ENCODE peak calls at places on chromosomes 12 and 14, in four cellular contexts. One of them, this sample, is unnamed. For H3K4me1, the result is how much of the 10 kb centered on the place peaks cover.

GRCh38 chr14:70045715-70046535 is 142.8 kb downstream of the SLC8A3 start:
- DNase-seq in neuronal stem cell: peak
- DNase-seq in trophoblast cell: peak
- DNase-seq in H1: peak
- DNase-seq in this sample: peak

GRCh38 chr14:71372411-71372838 is 465.2 kb downstream of the PCNX1 start:
- DNase-seq in H1: no peak
- DNase-seq in neuronal stem cell: no peak
- DNase-seq in trophoblast cell: peak
- DNase-seq in this sample: peak

GRCh38 chr12:77108707-77109106 is 43.3 kb upstream of the E2F7 start:
- DNase-seq in trophoblast cell: no peak
- DNase-seq in H1: no peak
- DNase-seq in neuronal stem cell: no peak
- DNase-seq in this sample: no peak

GRCh38 chr14:99393059-99393655 is 87.5 kb downstream of the SETD3 start:
- DNase-seq in neuronal stem cell: no peak
- DNase-seq in trophoblast cell: peak
- DNase-seq in H1: peak
- DNase-seq in this sample: peak

GRCh38 chr12:8780389-8780788 is 42.0 kb upstream of the A2ML1 start:
- DNase-seq in neuronal stem cell: no peak
- DNase-seq in H1: no peak
- DNase-seq in trophoblast cell: peak
- DNase-seq in this sample: peak

GRCh38 chr12:101891462-101891971 is 14.1 kb downstream of the DRAM1 start:
- DNase-seq in trophoblast cell: peak
- DNase-seq in neuronal stem cell: no peak
- DNase-seq in H1: no peak
- DNase-seq in this sample: peak

GRCh38 chr12:110179291-110179690 is 55.1 kb downstream of the IFT81 start:
- DNase-seq in H1: no peak
- DNase-seq in trophoblast cell: peak
- DNase-seq in neuronal stem cell: no peak
- DNase-seq in this sample: peak

GRCh38 chr14:39873793-39874192 is 441.6 kb upstream of the FBXO33 start:
- DNase-seq in H1: no peak
- DNase-seq in trophoblast cell: peak
- DNase-seq in neuronal stem cell: no peak
- DNase-seq in this sample: no peak

GRCh38 chr12:96212456-96213375 is 18.5 kb downstream of the ELK3 start:
- DNase-seq in neuronal stem cell: no peak
- DNase-seq in H1: no peak
- DNase-seq in trophoblast cell: no peak
- DNase-seq in this sample: no peak

GRCh38 chr14:21385170-21385904 is 1.5 kb upstream of the SUPT16H start:
- DNase-seq in trophoblast cell: peak
- DNase-seq in neuronal stem cell: no peak
- DNase-seq in H1: no peak
- DNase-seq in this sample: no peak

GRCh38 chr12:27644446-27644845 is 51.8 kb upstream of the REP15 start:
- DNase-seq in H1: no peak
- DNase-seq in neuronal stem cell: no peak
- DNase-seq in trophoblast cell: no peak
- DNase-seq in this sample: peak

GRCh38 chr12:54678131-54678530 is 30.0 kb upstream of the DCD start:
- DNase-seq in trophoblast cell: no peak
- DNase-seq in H1: no peak
- DNase-seq in neuronal stem cell: no peak
- DNase-seq in this sample: no peak

GRCh38 chr14:44662250-44662891 is 155.3 kb upstream of the FSCB start:
- DNase-seq in neuronal stem cell: no peak
- DNase-seq in H1: no peak
- DNase-seq in trophoblast cell: peak
- DNase-seq in this sample: no peak
- H3K4me1 ChIP-seq in neuronal stem cell: under half
- H3K4me1 ChIP-seq in H1: under half
- H3K4me1 ChIP-seq in trophoblast cell: under half
- H3K4me1 ChIP-seq in this sample: under half

GRCh38 chr14:63933110-63933509 is 80.3 kb downstream of the SYNE2 start:
- DNase-seq in trophoblast cell: no peak
- DNase-seq in neuronal stem cell: no peak
- DNase-seq in H1: no peak
- DNase-seq in this sample: no peak
- H2BK12ac ChIP-seq in trophoblast cell: no peak
- H2BK12ac ChIP-seq in neuronal stem cell: no peak
- H2BK12ac ChIP-seq in H1: no peak
- H2BK12ac ChIP-seq in this sample: no peak

GRCh38 chr12:122078141-122079037 is at the start of gene MLXIP:
- DNase-seq in trophoblast cell: peak
- DNase-seq in neuronal stem cell: peak
- DNase-seq in H1: peak
- DNase-seq in this sample: peak
- H3K4me1 ChIP-seq in trophoblast cell: under half
- H3K4me1 ChIP-seq in neuronal stem cell: under half
- H3K4me1 ChIP-seq in H1: under half
- H3K4me1 ChIP-seq in this sample: under half

GRCh38 chr14:46840971-46841729 is 189.6 kb upstream of the RPL10L start:
- DNase-seq in neuronal stem cell: no peak
- DNase-seq in H1: no peak
- DNase-seq in trophoblast cell: no peak
- DNase-seq in this sample: peak
- H2BK12ac ChIP-seq in neuronal stem cell: no peak
- H2BK12ac ChIP-seq in H1: no peak
- H2BK12ac ChIP-seq in trophoblast cell: no peak
- H2BK12ac ChIP-seq in this sample: no peak

DNA sequence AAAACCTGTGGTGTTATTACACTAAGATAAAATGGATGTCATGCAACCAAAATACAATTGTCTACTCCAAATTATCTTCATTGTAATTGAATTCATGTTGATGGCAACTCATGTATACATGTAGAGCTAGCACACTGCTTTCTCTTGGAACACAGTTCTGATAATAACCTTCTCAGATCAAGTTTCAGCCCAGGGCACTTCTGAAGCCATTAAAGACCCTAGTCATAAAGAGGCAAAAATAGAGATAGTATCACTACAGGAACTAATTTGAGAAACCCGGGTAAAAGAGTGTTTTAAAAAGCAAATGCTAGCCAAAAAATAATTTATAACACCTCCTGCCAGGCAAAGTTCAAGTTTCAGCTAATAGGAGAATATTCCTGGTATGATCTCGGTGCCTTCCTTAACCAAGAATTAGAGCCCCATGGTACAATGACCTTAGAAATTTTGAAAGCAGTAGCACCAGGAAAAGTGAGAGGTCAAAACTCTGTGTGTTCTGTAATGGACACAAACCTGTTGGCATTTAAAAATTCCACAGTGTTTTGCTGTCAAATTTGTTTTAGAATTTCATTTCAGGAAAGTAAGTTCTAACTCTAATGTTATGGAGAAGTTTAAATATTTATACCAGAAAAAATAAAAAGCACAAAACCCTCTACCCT is 105.0 kb upstream of the FRMD6 start:
- DNase-seq in trophoblast cell: no peak
- DNase-seq in neuronal stem cell: no peak
- DNase-seq in H1: no peak
- DNase-seq in this sample: peak
- H3K4me1 ChIP-seq in trophoblast cell: under half
- H3K4me1 ChIP-seq in neuronal stem cell: under half
- H3K4me1 ChIP-seq in H1: under half
- H3K4me1 ChIP-seq in this sample: under half

GRCh38 chr14:77985235-77985634 is 184.9 kb upstream of the NRXN3 start:
- DNase-seq in trophoblast cell: no peak
- DNase-seq in neuronal stem cell: no peak
- DNase-seq in H1: no peak
- DNase-seq in this sample: no peak
- H2BK12ac ChIP-seq in trophoblast cell: no peak
- H2BK12ac ChIP-seq in neuronal stem cell: no peak
- H2BK12ac ChIP-seq in H1: no peak
- H2BK12ac ChIP-seq in this sample: no peak

GRCh38 chr14:75979641-75980422 is 2.0 kb downstream of the TGFB3 start:
- DNase-seq in trophoblast cell: no peak
- DNase-seq in H1: no peak
- DNase-seq in neuronal stem cell: no peak
- DNase-seq in this sample: no peak

GRCh38 chr14:75981426-75981825 is 369 bp downstream of the TGFB3 start:
- DNase-seq in H1: peak
- DNase-seq in trophoblast cell: no peak
- DNase-seq in neuronal stem cell: peak
- DNase-seq in this sample: no peak

GRCh38 chr14:75980856-75981255 is 939 bp downstream of the TGFB3 start:
- DNase-seq in neuronal stem cell: no peak
- DNase-seq in trophoblast cell: no peak
- DNase-seq in H1: no peak
- DNase-seq in this sample: no peak

GRCh38 chr14:75982724-75983358 is 1.0 kb upstream of the TGFB3 start:
- DNase-seq in H1: peak
- DNase-seq in trophoblast cell: no peak
- DNase-seq in neuronal stem cell: no peak
- DNase-seq in this sample: peak

DNA sequence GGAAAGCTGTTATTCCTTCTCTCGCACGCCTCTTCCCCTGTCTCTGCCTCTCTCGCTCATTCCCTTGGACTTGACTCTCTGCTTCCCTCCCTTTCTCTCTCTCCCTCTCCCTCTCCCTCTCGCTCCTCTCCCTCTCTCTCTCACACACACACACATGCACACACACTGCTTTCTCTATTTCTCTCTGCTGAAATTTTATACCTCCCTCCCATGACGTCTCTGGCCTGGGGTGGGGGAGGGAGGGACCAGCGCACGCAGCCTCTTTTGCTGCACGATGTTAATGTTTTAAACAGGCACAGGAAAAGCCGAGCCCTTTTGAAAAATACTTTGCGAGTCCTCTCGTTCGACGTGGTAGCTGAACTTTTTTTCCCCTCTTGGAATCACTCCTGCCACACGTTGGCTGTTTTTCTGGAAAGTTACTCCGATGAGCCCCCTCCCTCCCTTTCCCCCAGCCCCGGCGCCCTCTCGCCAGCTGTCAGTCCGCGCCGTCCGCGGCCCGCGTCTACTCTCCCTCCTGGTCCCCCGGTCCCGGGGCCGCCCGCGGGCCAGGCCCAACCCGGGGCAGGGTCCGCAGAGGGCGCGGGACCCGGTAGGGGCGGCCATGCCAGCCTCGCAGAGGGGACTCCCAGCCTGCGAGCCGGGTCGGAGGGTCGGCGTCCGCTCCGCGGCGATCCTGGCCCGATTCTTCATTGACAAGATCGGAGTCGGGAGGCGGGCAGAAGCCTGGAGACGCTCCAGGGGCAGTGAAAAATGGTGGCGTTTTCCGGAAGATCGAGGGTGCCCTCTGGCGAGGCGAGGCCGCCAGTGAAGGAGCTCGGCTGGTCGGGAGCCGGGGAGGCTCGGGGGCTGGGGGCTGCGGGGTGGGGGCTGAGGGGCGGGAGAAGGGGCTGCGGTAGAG is at the start of gene TGFB3:
- DNase-seq in H1: peak
- DNase-seq in trophoblast cell: peak
- DNase-seq in neuronal stem cell: peak
- DNase-seq in this sample: peak
- H3K4me1 ChIP-seq in H1: under half
- H3K4me1 ChIP-seq in trophoblast cell: under half
- H3K4me1 ChIP-seq in neuronal stem cell: under half
- H3K4me1 ChIP-seq in this sample: under half

DNA sequence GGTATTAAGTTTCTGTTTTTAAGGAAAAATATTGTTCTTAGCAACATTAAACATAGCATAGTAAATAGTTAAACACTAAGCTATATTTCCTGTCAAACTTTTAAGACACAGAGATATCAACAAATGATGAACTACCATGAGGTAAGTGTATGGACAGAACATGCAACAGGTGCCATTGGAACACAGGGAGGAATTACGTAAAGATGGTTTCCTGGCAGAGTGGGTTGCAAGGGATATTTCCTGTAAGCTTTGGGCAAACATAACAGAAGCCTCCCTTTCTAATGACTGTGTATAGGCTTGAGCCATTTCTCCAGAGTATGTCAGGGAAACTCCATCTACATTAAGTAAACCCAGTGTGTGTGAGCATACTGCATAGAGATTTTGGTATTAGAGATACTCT is 31.7 kb upstream of the HELB start:
- DNase-seq in neuronal stem cell: no peak
- DNase-seq in trophoblast cell: no peak
- DNase-seq in H1: peak
- DNase-seq in this sample: no peak
- H2BK12ac ChIP-seq in neuronal stem cell: no peak
- H2BK12ac ChIP-seq in trophoblast cell: no peak
- H2BK12ac ChIP-seq in H1: no peak
- H2BK12ac ChIP-seq in this sample: no peak

GRCh38 chr12:123282111-123282510 is 10.5 kb upstream of the CDK2AP1 start:
- DNase-seq in H1: no peak
- DNase-seq in trophoblast cell: no peak
- DNase-seq in neuronal stem cell: no peak
- DNase-seq in this sample: no peak

GRCh38 chr12:123273166-123273565 is 1.5 kb upstream of the CDK2AP1 start:
- DNase-seq in neuronal stem cell: no peak
- DNase-seq in trophoblast cell: no peak
- DNase-seq in H1: no peak
- DNase-seq in this sample: no peak

GRCh38 chr12:123278150-123278627 is 6.5 kb upstream of the CDK2AP1 start:
- DNase-seq in trophoblast cell: peak
- DNase-seq in neuronal stem cell: no peak
- DNase-seq in H1: no peak
- DNase-seq in this sample: no peak
- H3K4me1 ChIP-seq in trophoblast cell: under half
- H3K4me1 ChIP-seq in neuronal stem cell: under half
- H3K4me1 ChIP-seq in H1: under half
- H3K4me1 ChIP-seq in this sample: under half

DNA sequence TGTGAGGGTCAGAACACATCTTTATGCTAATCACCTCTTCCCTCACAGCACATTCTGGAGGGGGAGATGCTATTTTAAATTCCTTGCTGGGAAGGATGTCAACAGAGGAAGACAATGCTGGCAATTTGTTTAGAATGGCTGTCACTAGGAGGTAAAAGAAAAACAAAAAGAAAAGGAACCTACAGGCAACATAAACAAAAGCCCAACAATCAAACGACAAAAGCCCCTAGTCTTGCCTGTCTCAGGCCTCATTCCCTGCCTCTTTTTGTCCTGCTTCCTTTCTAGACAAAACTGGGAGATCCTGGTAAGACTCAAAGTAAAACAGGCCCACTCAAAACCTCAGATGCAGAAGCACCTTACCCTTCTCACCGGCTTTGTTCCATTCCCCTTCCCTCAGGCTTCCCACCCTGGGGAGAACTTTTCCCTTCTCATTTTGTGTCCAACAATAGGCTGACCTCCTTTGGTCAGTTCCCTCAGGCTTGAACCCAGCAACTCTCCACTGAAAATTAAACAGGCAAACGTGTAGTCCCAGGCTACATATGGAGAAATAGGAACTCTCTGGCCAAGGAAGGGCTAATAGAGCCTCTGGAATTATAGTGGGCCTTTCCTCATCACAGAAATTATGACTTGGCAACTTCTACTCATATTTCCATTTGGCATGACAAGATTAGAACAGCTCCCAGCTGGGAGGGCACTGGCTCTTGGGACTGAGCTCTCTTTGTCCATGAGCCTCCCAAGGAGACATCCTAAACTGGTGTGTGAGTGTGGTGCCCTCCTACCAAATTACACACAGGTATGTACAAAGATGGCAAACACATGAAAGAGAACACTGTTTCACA is 193.1 kb downstream of the MON2 start:
- DNase-seq in H1: peak
- DNase-seq in trophoblast cell: no peak
- DNase-seq in neuronal stem cell: peak
- DNase-seq in this sample: no peak
- H2BK12ac ChIP-seq in H1: peak
- H2BK12ac ChIP-seq in trophoblast cell: no peak
- H2BK12ac ChIP-seq in neuronal stem cell: no peak
- H2BK12ac ChIP-seq in this sample: no peak